ENCODE peak calls at places on chromosomes 12 and 14, in five cellular contexts. One of them, this sample, is unnamed.

GRCh38 chr14:63045234-63045611 is at the start of gene KCNH5:
- DNase-seq in AG10803: peak
- DNase-seq in BE2C: peak
- DNase-seq in testis: peak
- DNase-seq in nephron progenitor cell: peak
- DNase-seq in this sample: peak

GRCh38 chr14:105908481-105908911 is 382.1 kb downstream of the TMEM121 start:
- DNase-seq in AG10803: no peak
- DNase-seq in BE2C: peak
- DNase-seq in testis: no peak
- DNase-seq in nephron progenitor cell: no peak
- DNase-seq in this sample: no peak

GRCh38 chr12:99552022-99552421 is 95.5 kb upstream of the GARIN6 start:
- DNase-seq in AG10803: no peak
- DNase-seq in BE2C: no peak
- DNase-seq in testis: no peak
- DNase-seq in nephron progenitor cell: no peak
- DNase-seq in this sample: no peak

GRCh38 chr14:80278293-80279037 is 67.2 kb upstream of the DIO2 start:
- DNase-seq in AG10803: peak
- DNase-seq in BE2C: no peak
- DNase-seq in testis: no peak
- DNase-seq in nephron progenitor cell: no peak
- DNase-seq in this sample: no peak

GRCh38 chr12:57135939-57136338 is 7.7 kb downstream of the LRP1 start:
- DNase-seq in AG10803: peak
- DNase-seq in BE2C: no peak
- DNase-seq in testis: peak
- DNase-seq in nephron progenitor cell: peak
- DNase-seq in this sample: no peak

GRCh38 chr14:60067911-60068310 is 23.8 kb upstream of the PCNX4 start:
- DNase-seq in AG10803: no peak
- DNase-seq in BE2C: no peak
- DNase-seq in testis: no peak
- DNase-seq in nephron progenitor cell: no peak
- DNase-seq in this sample: no peak

GRCh38 chr12:43882578-43883178 is 46.8 kb downstream of the TMEM117 start:
- DNase-seq in AG10803: peak
- DNase-seq in BE2C: peak
- DNase-seq in testis: peak
- DNase-seq in nephron progenitor cell: peak
- DNase-seq in this sample: peak

GRCh38 chr12:12716151-12716844 is 870 bp upstream of the CDKN1B start:
- DNase-seq in AG10803: no peak
- DNase-seq in BE2C: no peak
- DNase-seq in testis: no peak
- DNase-seq in nephron progenitor cell: no peak
- DNase-seq in this sample: peak

GRCh38 chr14:92551066-92551841 is 37.7 kb downstream of the RIN3 start:
- DNase-seq in AG10803: no peak
- DNase-seq in BE2C: no peak
- DNase-seq in testis: no peak
- DNase-seq in nephron progenitor cell: no peak
- DNase-seq in this sample: no peak

GRCh38 chr14:30005114-30005698 is 77.6 kb upstream of the PRKD1 start:
- DNase-seq in AG10803: peak
- DNase-seq in BE2C: no peak
- DNase-seq in testis: no peak
- DNase-seq in nephron progenitor cell: no peak
- DNase-seq in this sample: no peak

GRCh38 chr14:94269156-94269555 is 23.9 kb downstream of the SERPINA10 start:
- DNase-seq in AG10803: no peak
- DNase-seq in BE2C: no peak
- DNase-seq in testis: peak
- DNase-seq in nephron progenitor cell: no peak
- DNase-seq in this sample: no peak

GRCh38 chr12:3427956-3428355 is 63.0 kb upstream of the PRMT8 start:
- DNase-seq in AG10803: no peak
- DNase-seq in BE2C: no peak
- DNase-seq in testis: no peak
- DNase-seq in nephron progenitor cell: no peak
- DNase-seq in this sample: no peak

GRCh38 chr14:50025776-50026175 is 90.6 kb downstream of the VCPKMT start:
- DNase-seq in AG10803: no peak
- DNase-seq in BE2C: peak
- DNase-seq in testis: no peak
- DNase-seq in nephron progenitor cell: no peak
- DNase-seq in this sample: no peak

GRCh38 chr12:110776410-110776809 is 33.7 kb upstream of the PPP1CC start:
- DNase-seq in AG10803: no peak
- DNase-seq in BE2C: no peak
- DNase-seq in testis: no peak
- DNase-seq in nephron progenitor cell: no peak
- DNase-seq in this sample: no peak

GRCh38 chr14:103436533-103436932 is 51.3 kb downstream of the MARK3 start:
- DNase-seq in AG10803: no peak
- DNase-seq in BE2C: no peak
- DNase-seq in testis: no peak
- DNase-seq in nephron progenitor cell: no peak
- DNase-seq in this sample: no peak

GRCh38 chr12:55830601-55831406 is 1.4 kb upstream of the DNAJC14 start:
- DNase-seq in AG10803: peak
- DNase-seq in BE2C: peak
- DNase-seq in testis: peak
- DNase-seq in nephron progenitor cell: peak
- DNase-seq in this sample: peak

GRCh38 chr14:69643430-69644200 is 32.2 kb downstream of the SUSD6 start:
- DNase-seq in AG10803: no peak
- DNase-seq in BE2C: no peak
- DNase-seq in testis: no peak
- DNase-seq in nephron progenitor cell: no peak
- DNase-seq in this sample: peak

GRCh38 chr14:100428727-100429126 is 105.6 kb downstream of the SLC25A47 start:
- DNase-seq in AG10803: peak
- DNase-seq in BE2C: no peak
- DNase-seq in testis: no peak
- DNase-seq in nephron progenitor cell: no peak
- DNase-seq in this sample: no peak

GRCh38 chr12:1593232-1594044 is 943 bp downstream of the FBXL14 start:
- DNase-seq in AG10803: no peak
- DNase-seq in BE2C: peak
- DNase-seq in testis: peak
- DNase-seq in nephron progenitor cell: peak
- DNase-seq in this sample: peak

GRCh38 chr14:61145903-61146411 is 135.2 kb downstream of the TMEM30B start:
- DNase-seq in AG10803: peak
- DNase-seq in BE2C: peak
- DNase-seq in testis: no peak
- DNase-seq in nephron progenitor cell: no peak
- DNase-seq in this sample: no peak

GRCh38 chr12:124759841-124760508 is 103.7 kb downstream of the SCARB1 start:
- DNase-seq in AG10803: peak
- DNase-seq in BE2C: no peak
- DNase-seq in testis: no peak
- DNase-seq in nephron progenitor cell: no peak
- DNase-seq in this sample: no peak

GRCh38 chr12:119363490-119363889 is 29.0 kb downstream of the CCDC60 start:
- DNase-seq in AG10803: no peak
- DNase-seq in BE2C: no peak
- DNase-seq in testis: no peak
- DNase-seq in nephron progenitor cell: no peak
- DNase-seq in this sample: no peak

GRCh38 chr12:117189725-117190209 is 503 bp downstream of the FBXO21 start:
- DNase-seq in AG10803: peak
- DNase-seq in BE2C: peak
- DNase-seq in testis: no peak
- DNase-seq in nephron progenitor cell: peak
- DNase-seq in this sample: peak

GRCh38 chr14:100882991-100883788 is 20.3 kb downstream of the RTL1 start:
- DNase-seq in AG10803: no peak
- DNase-seq in BE2C: no peak
- DNase-seq in testis: no peak
- DNase-seq in nephron progenitor cell: no peak
- DNase-seq in this sample: no peak

GRCh38 chr12:18677189-18677588 is 60.6 kb downstream of the PLCZ1 start:
- DNase-seq in AG10803: peak
- DNase-seq in BE2C: no peak
- DNase-seq in testis: no peak
- DNase-seq in nephron progenitor cell: no peak
- DNase-seq in this sample: no peak

GRCh38 chr12:117486840-117487659 is 125.6 kb upstream of the NOS1 start:
- DNase-seq in AG10803: peak
- DNase-seq in BE2C: no peak
- DNase-seq in testis: no peak
- DNase-seq in nephron progenitor cell: peak
- DNase-seq in this sample: peak